ENCODE peak calls at places on chromosomes 12 and 14, in six cellular contexts. E is neural progenitor cell, G is HCT116, R is GM23248, L is MM.1S, H is SK-N-SH. Q is an unnamed sample.

GRCh38 chr12:51886021-51886710 is 1.7 kb upstream of the ANKRD33 start:
- DNase-seq in E (no peak), G (no peak), R (peak; percentile 97), L (peak; percentile 78), H (no peak), Q (peak; percentile 83)

GRCh38 chr12:57803317-57803893 is 15.1 kb downstream of the AVIL start:
- DNase-seq in E (peak; percentile 66), G (peak; percentile 23), R (peak; percentile 72), L (peak; percentile 21), H (peak; percentile 68), Q (peak; percentile 60)

GRCh38 chr12:124286414-124286813 is 8.5 kb upstream of the RFLNA start:
- DNase-seq in E (no peak), G (no peak), R (no peak), L (no peak), H (peak; percentile 82), Q (no peak)

GRCh38 chr14:101628471-101628966 is 67.2 kb downstream of the DIO3 start:
- DNase-seq in E (peak; percentile 87), G (peak; percentile 31), R (peak; percentile 84), L (peak; percentile 49), H (peak; percentile 93), Q (peak; percentile 82)

GRCh38 chr14:55799523-55800095 is 219.6 kb downstream of the KTN1 start:
- DNase-seq in E (no peak), G (no peak), R (no peak), L (no peak), H (no peak), Q (no peak)

GRCh38 chr12:131458931-131459575 is 251.8 kb upstream of the SFSWAP start:
- DNase-seq in E (no peak), G (no peak), R (no peak), L (no peak), H (no peak), Q (no peak)

GRCh38 chr14:99346470-99347080 is 74.6 kb upstream of the BCL11B start:
- DNase-seq in E (no peak), G (no peak), R (no peak), L (no peak), H (no peak), Q (no peak)

GRCh38 chr14:50342211-50343080 is 30.3 kb downstream of the DMAC2L start:
- DNase-seq in E (peak; percentile 72), G (no peak), R (peak; percentile 76), L (no peak), H (peak; percentile 78), Q (peak; percentile 86)

GRCh38 chr12:110869035-110869434 is 22.2 kb downstream of the CCDC63 start:
- DNase-seq in E (no peak), G (no peak), R (no peak), L (no peak), H (no peak), Q (no peak)

GRCh38 chr12:124564232-124564958 is 3.0 kb downstream of the NCOR2 start:
- DNase-seq in E (peak; percentile 47), G (no peak), R (peak; percentile 36), L (no peak), H (no peak), Q (no peak)

GRCh38 chr12:120610560-120610959 is 29.4 kb upstream of the POP5 start:
- DNase-seq in E (no peak), G (no peak), R (no peak), L (no peak), H (no peak), Q (no peak)

GRCh38 chr14:103663506-103663905 is 34.5 kb downstream of the KLC1 start:
- DNase-seq in E (no peak), G (no peak), R (no peak), L (no peak), H (no peak), Q (no peak)

GRCh38 chr12:69059465-69060457 is 126.8 kb upstream of the CPM start:
- DNase-seq in E (no peak), G (peak; percentile 86), R (peak; percentile 93), L (no peak), H (no peak), Q (peak; percentile 95)

GRCh38 chr12:43069768-43070221 is 480.2 kb upstream of the PRICKLE1 start:
- DNase-seq in E (no peak), G (no peak), R (peak; percentile 73), L (no peak), H (no peak), Q (no peak)

GRCh38 chr12:89936631-89937030 is 228.0 kb upstream of the ATP2B1 start:
- DNase-seq in E (no peak), G (no peak), R (no peak), L (no peak), H (peak; percentile 33), Q (no peak)

GRCh38 chr12:92899388-92900001 is 29.6 kb downstream of the EEA1 start:
- DNase-seq in E (peak; percentile 34), G (peak; percentile 88), R (peak; percentile 98), L (no peak), H (peak; percentile 8), Q (peak; percentile 98)

GRCh38 chr12:53657041-53657440 is 18.8 kb downstream of the ATP5MC2 start:
- DNase-seq in E (no peak), G (no peak), R (no peak), L (no peak), H (no peak), Q (no peak)

GRCh38 chr12:53659609-53660008 is 16.3 kb downstream of the ATP5MC2 start:
- DNase-seq in E (no peak), G (no peak), R (no peak), L (no peak), H (no peak), Q (no peak)

GRCh38 chr12:53664191-53664590 is 11.7 kb downstream of the ATP5MC2 start:
- DNase-seq in E (no peak), G (no peak), R (no peak), L (no peak), H (no peak), Q (no peak)

GRCh38 chr12:53660064-53660463 is 15.8 kb downstream of the ATP5MC2 start:
- DNase-seq in E (no peak), G (no peak), R (peak; percentile 33), L (no peak), H (no peak), Q (no peak)

DNA sequence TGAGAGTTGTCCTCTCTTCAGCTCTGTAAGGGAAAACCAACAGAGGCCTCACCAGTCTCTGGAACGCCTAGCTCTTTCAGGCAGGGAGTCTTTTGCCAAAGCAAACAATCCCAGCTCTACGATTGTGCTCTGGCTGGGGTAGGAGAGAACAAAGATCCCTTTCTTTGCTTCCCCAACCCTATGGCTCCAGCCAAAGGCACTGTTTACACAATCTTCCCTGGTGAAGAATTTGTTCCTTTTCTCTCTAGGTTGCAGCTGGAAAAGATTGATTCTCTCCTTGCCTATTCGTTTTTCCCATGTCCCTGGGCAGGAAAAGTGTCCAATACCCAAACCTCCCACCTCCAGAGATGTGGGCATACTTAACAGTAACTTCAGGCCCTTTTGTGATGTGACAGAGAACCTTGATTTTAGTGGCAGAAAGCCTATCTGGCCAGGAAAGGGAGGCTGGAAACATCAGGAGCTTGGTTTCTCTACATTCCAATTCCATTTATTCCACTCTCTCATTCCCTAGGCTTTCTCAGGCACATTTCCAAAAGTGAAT is 16.8 kb downstream of the ATP5MC2 start:
- DNase-seq in E (peak; percentile 87), G (peak; percentile 45), R (peak; percentile 79), L (no peak), H (no peak), Q (peak; percentile 95)
- TF ChIP-seq EZH2phosphoT487 in E (no peak), G (no peak), R (no peak), L (no peak), H (no peak), Q (no peak)

GRCh38 chr12:10716277-10716676 is 6.8 kb downstream of the YBX3 start:
- DNase-seq in E (no peak), G (no peak), R (peak; percentile 20), L (no peak), H (no peak), Q (no peak)
- H3K9ac ChIP-seq in E (no peak overlapping the region), G (peak overlapping the region; percentile 48), R (peak overlapping the region; percentile 97), L (no peak overlapping the region), H (no peak overlapping the region), Q (peak overlapping the region; percentile 13)

GRCh38 chr14:23647619-23648018 is 11.5 kb downstream of the DHRS2 start:
- DNase-seq in E (no peak), G (no peak), R (no peak), L (no peak), H (no peak), Q (no peak)

GRCh38 chr14:23644919-23645336 is 8.8 kb downstream of the DHRS2 start:
- DNase-seq in E (no peak), G (no peak), R (no peak), L (no peak), H (no peak), Q (no peak)

GRCh38 chr14:23645812-23646647 is 9.9 kb downstream of the DHRS2 start:
- DNase-seq in E (no peak), G (no peak), R (no peak), L (no peak), H (no peak), Q (no peak)

GRCh38 chr14:23645504-23645811 is 9.3 kb downstream of the DHRS2 start:
- DNase-seq in E (no peak), G (no peak), R (no peak), L (no peak), H (no peak), Q (no peak)

DNA sequence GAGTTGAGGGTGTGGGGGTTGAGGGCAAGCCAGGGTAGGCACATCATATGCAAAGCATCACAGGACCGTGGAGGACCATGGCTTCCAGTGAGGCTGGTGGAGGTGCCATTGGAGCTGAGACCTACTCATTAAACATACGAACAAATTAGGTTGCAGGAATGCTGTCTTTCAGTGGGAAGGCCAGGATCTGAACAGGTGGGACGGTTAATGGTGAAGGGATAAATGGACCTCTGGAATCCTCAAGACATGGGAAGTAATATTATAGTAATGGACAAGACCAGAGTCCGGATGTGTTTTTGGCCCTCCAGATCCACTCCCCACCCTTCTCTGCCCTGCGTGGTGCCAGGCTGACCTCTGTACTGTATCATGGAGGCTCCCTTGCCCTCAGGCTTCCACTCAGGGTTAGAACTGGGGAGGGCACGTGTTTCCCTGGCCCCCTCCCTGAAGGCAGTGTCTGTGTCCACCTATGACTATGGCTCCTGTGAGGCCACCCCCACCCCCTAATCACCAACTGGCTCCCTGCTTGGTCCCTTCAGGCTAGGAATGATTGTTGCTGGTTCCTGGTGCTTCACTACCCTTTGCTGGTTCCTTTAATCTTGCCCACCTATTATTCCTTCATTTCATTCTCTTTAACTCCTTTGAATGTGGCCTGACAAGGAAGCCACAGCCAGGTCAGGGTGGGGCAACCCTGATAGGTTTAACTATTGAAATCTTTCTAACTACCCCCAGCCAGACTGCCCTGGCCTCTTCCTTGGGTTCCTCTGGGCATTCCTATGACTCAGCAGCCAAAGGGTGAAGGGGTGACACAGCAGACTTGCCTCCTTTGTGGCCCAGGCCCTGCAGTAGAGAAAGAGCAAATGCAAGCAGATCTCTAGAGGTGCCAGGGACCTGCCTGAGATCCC is 10.7 kb downstream of the DHRS2 start:
- DNase-seq in E (no peak), G (no peak), R (peak; percentile 51), L (no peak), H (no peak), Q (peak; percentile 34)
- H3K4me2 ChIP-seq in E (no peak overlapping the region), G (peak overlapping the region; percentile 30), R (no peak overlapping the region), L (no peak overlapping the region), H (no peak overlapping the region), Q (no peak overlapping the region)

GRCh38 chr14:89960895-89961294 is 5.2 kb downstream of the TDP1 start:
- DNase-seq in E (no peak), G (no peak), R (no peak), L (no peak), H (no peak), Q (no peak)

GRCh38 chr14:89957791-89958190 is 2.1 kb downstream of the TDP1 start:
- DNase-seq in E (no peak), G (no peak), R (peak; percentile 9), L (no peak), H (no peak), Q (peak; percentile 21)

GRCh38 chr14:89958966-89959365 is 3.2 kb downstream of the TDP1 start:
- DNase-seq in E (no peak), G (no peak), R (no peak), L (no peak), H (no peak), Q (no peak)

GRCh38 chr14:89963288-89963978 is 7.7 kb downstream of the TDP1 start:
- DNase-seq in E (no peak), G (no peak), R (no peak), L (no peak), H (no peak), Q (no peak)

GRCh38 chr14:89959853-89960493 is 4.2 kb downstream of the TDP1 start:
- DNase-seq in E (no peak), G (no peak), R (no peak), L (peak; percentile 65), H (no peak), Q (no peak)
- TF ChIP-seq EZH2phosphoT487 in E (no peak), G (no peak), R (no peak), L (no peak), H (no peak), Q (no peak)

Q was measured in PC-3.